ENCODE peak calls at places on chromosome 3, in seven cellular contexts. M is H9; T is hypothalamus; S is NCI-H2081; Z is stimulated activated CD8-positive, alpha-beta memory T cell treated with anti-CD3 and anti-CD28 coated beads, Interleukin-4, amount 100 ng/mL, for 48 hours; W is nephron progenitor cell; B is SK-MEL-5. A is an unnamed sample.

GRCh38 chr3:13559751-13560540 is 11.0 kb downstream of the FBLN2 start:
- DNase-seq in B (no peak), Z (no peak), T (no peak), S (no peak), M (no peak), W (no peak), A (no peak)

GRCh38 chr3:126964261-126964660 is 18.7 kb upstream of the PLXNA1 start:
- DNase-seq in S (no peak), M (no peak), T (no peak), W (no peak), Z (no peak), B (no peak), A (no peak)

GRCh38 chr3:45566205-45566604 is 28.3 kb upstream of the LIMD1 start:
- DNase-seq in B (no peak), Z (no peak), W (no peak), T (no peak), M (no peak), S (no peak), A (no peak)

GRCh38 chr3:72306800-72307341 is 521.9 kb upstream of the PROK2 start:
- DNase-seq in W (peak), Z (no peak), S (peak), B (no peak), T (no peak), M (peak), A (no peak)

GRCh38 chr3:179772297-179772696 is 119.5 kb downstream of the USP13 start:
- DNase-seq in T (no peak), Z (no peak), S (no peak), W (no peak), B (no peak), M (no peak), A (no peak)

GRCh38 chr3:35408882-35409281 is 230.4 kb upstream of the ARPP21 start:
- DNase-seq in M (no peak), Z (no peak), T (no peak), W (no peak), B (no peak), S (no peak), A (no peak)

GRCh38 chr3:64915778-64916177 is 228.0 kb upstream of the ADAMTS9 start:
- DNase-seq in M (no peak), B (no peak), T (no peak), S (no peak), Z (no peak), W (no peak), A (no peak)

GRCh38 chr3:70309591-70309990 is 2.8 kb downstream of the MDFIC2 start:
- DNase-seq in M (no peak), W (no peak), B (no peak), T (no peak), Z (no peak), S (no peak), A (no peak)

A was measured in frontal cortex.